ENCODE peak calls at places on chromosomes 7 and 10, in six cellular contexts. K is spleen, I is lower lobe of right lung, W is cardiac muscle cell, F is heart right ventricle, A is brain microvascular endothelial cell. B is an unnamed sample.

GRCh38 chr7:27602766-27603165 is 59.9 kb downstream of the HIBADH start:
- DNase-seq in K (no peak), I (no peak), W (no peak), F (no peak), A (no peak), B (no peak)

GRCh38 chr10:79185796-79186374 is 117.1 kb downstream of the ZMIZ1 start:
- DNase-seq in K (no peak), I (no peak), W (no peak), F (no peak), A (no peak), B (no peak)

GRCh38 chr7:78368781-78369180 is 570.2 kb downstream of the PHTF2 start:
- DNase-seq in K (no peak), I (no peak), W (no peak), F (no peak), A (no peak), B (no peak)

GRCh38 chr7:54858008-54858692 is 99.1 kb upstream of the SEC61G start:
- DNase-seq in K (no peak), I (no peak), W (no peak), F (no peak), A (no peak), B (no peak)

GRCh38 chr10:17023386-17024298 is 106.0 kb downstream of the CUBN start:
- DNase-seq in K (no peak), I (no peak), W (peak), F (peak), A (peak), B (no peak)

GRCh38 chr7:101846006-101846405 is 28.6 kb downstream of the CUX1 start:
- DNase-seq in K (no peak), I (no peak), W (no peak), F (no peak), A (no peak), B (no peak)

GRCh38 chr7:95609277-95609971 is 13.1 kb upstream of the PDK4 start:
- DNase-seq in K (no peak), I (no peak), W (no peak), F (peak), A (peak), B (no peak)

GRCh38 chr7:2199956-2200583 is 32.7 kb downstream of the MAD1L1 start:
- DNase-seq in K (peak), I (no peak), W (no peak), F (no peak), A (no peak), B (no peak)

GRCh38 chr7:26363465-26363864 is 71.8 kb downstream of the SNX10 start:
- DNase-seq in K (no peak), I (no peak), W (no peak), F (no peak), A (no peak), B (no peak)

GRCh38 chr7:37448637-37449331 is at the start of gene ELMO1:
- DNase-seq in K (peak), I (peak), W (peak), F (peak), A (peak), B (peak)

GRCh38 chr10:113026679-113027078 is 76.6 kb downstream of the TCF7L2 start:
- DNase-seq in K (no peak), I (no peak), W (no peak), F (no peak), A (no peak), B (no peak)

GRCh38 chr7:84490661-84491060 is 296.1 kb upstream of the SEMA3A start:
- DNase-seq in K (no peak), I (no peak), W (no peak), F (no peak), A (peak), B (no peak)
- TF ChIP-seq CTCF in K (no peak), I (no peak), W (no peak), F (no peak), A (peak), B (peak)

GRCh38 chr7:12731775-12732174 is 44.3 kb downstream of the ARL4A start:
- DNase-seq in K (no peak), I (no peak), W (no peak), F (no peak), A (no peak), B (no peak)

GRCh38 chr7:12730523-12730922 is 43.1 kb downstream of the ARL4A start:
- DNase-seq in K (no peak), I (no peak), W (no peak), F (no peak), A (no peak), B (no peak)

GRCh38 chr7:12729112-12729511 is 41.7 kb downstream of the ARL4A start:
- DNase-seq in K (no peak), I (peak), W (peak), F (peak), A (peak), B (no peak)

GRCh38 chr7:12732428-12732827 is 45.0 kb downstream of the ARL4A start:
- DNase-seq in K (no peak), I (no peak), W (no peak), F (no peak), A (no peak), B (no peak)

GRCh38 chr7:12731214-12731656 is 43.8 kb downstream of the ARL4A start:
- DNase-seq in K (no peak), I (no peak), W (no peak), F (no peak), A (no peak), B (no peak)
- TF ChIP-seq CTCF in K (no peak), I (peak), W (peak), F (peak), A (peak), B (no peak)

DNA sequence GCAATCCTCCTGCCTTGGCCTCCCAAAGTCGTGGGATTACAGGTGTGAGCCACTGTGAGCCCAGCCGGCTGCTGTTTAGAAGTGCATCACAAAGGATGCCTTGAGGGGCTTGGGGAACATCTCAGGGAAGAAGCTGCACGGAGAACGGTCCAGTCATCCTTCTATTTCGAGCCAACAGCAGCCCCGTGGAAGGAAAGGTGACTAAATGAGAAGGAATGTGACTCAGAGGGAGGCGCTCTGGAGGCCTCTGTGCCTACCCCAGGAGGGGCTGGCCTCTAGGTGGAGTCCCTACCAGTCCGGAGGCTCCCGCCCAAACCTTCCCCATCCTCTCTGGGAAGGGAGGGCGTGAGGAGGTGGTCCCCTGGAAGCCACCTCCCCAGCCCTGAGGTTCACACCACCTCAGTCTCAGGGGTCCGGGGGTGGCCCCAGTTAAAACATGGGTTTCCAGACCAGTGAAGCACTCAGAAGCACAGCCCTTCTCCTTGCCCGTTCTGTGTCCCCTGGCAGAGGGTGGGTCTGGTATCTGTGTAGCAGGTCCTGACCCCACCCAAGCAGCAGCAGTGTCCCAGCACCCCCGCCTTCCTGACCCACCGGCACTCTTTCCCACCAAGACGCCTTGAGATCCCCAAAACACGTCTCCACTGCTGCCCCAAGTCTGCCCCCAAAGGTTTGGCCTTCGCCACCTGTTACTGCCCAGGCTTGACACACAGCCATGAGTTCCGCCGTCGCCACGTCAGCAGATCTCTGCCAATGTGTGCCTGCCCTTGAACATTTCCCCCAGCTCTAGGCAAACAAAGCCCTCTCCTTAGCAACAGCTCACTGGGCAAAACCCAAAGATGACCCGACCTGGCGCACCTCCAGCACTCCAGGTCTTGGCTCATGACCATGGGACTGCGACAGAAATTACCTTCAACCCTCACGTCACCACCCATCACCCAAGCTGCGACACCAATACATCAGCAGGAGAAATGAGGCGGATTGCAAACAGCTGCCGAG is 75.9 kb downstream of the CTBP2 start:
- DNase-seq in K (peak), I (no peak), W (no peak), F (peak), A (peak), B (no peak)
- TF ChIP-seq CTCF in K (no peak), I (no peak), W (peak), F (peak), A (peak), B (no peak)

GRCh38 chr10:7218974-7219373 is 191.9 kb downstream of the SFMBT2 start:
- DNase-seq in K (no peak), I (no peak), W (peak), F (no peak), A (no peak), B (no peak)
- TF ChIP-seq CTCF in K (no peak), I (no peak), W (no peak), F (peak), A (no peak), B (no peak)

GRCh38 chr7:151172273-151173141 is 5.0 kb upstream of the GBX1 start:
- DNase-seq in K (peak), I (peak), W (peak), F (peak), A (peak), B (peak)

GRCh38 chr7:151166629-151167196 is 781 bp downstream of the GBX1 start:
- DNase-seq in K (no peak), I (no peak), W (no peak), F (no peak), A (no peak), B (no peak)

GRCh38 chr7:151168787-151169162 is 1.3 kb upstream of the GBX1 start:
- DNase-seq in K (no peak), I (no peak), W (no peak), F (no peak), A (no peak), B (no peak)

GRCh38 chr7:151168022-151168786 is 710 bp upstream of the GBX1 start:
- DNase-seq in K (no peak), I (peak), W (peak), F (no peak), A (no peak), B (peak)

GRCh38 chr7:151167197-151167911 is at the start of gene GBX1:
- DNase-seq in K (no peak), I (peak), W (peak), F (no peak), A (no peak), B (peak)
- TF ChIP-seq CTCF in K (no peak), I (peak), W (no peak), F (no peak), A (no peak), B (peak)

DNA sequence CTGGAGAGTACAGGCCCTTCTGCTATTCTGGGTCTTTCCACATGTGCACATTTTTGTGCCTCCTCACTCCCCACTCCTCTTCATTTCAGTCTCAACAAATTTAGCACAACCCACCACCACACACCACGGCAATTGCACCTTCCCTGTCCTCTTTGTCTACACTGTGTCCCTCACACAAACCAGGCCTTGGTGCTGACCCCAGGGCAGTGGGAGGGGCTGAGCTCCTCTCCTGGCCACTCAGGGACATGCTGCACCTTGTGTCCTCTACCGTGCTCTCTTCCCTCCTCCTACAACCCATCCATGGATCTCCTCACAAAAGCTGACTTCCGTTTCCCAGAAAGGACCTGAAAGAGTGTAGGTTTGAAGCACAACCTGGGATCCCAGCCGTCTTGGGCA is 90.9 kb upstream of the IKZF1 start:
- DNase-seq in K (no peak), I (no peak), W (no peak), F (no peak), A (no peak), B (no peak)
- TF ChIP-seq CTCF in K (no peak), I (no peak), W (no peak), F (no peak), A (no peak), B (no peak)

GRCh38 chr7:121334875-121335648 is 6.3 kb downstream of the WNT16 start:
- DNase-seq in K (no peak), I (no peak), W (no peak), F (no peak), A (no peak), B (no peak)

GRCh38 chr7:121339082-121339481 is 10.3 kb downstream of the WNT16 start:
- DNase-seq in K (no peak), I (no peak), W (no peak), F (no peak), A (no peak), B (no peak)

GRCh38 chr7:121336579-121336978 is 7.8 kb downstream of the WNT16 start:
- DNase-seq in K (no peak), I (no peak), W (no peak), F (no peak), A (no peak), B (no peak)

GRCh38 chr7:121334376-121334775 is 5.6 kb downstream of the WNT16 start:
- DNase-seq in K (no peak), I (no peak), W (no peak), F (no peak), A (no peak), B (no peak)

GRCh38 chr7:121337398-121337797 is 8.6 kb downstream of the WNT16 start:
- DNase-seq in K (no peak), I (no peak), W (no peak), F (no peak), A (no peak), B (no peak)
- TF ChIP-seq CTCF in K (no peak), I (no peak), W (peak), F (no peak), A (peak), B (no peak)

GRCh38 chr10:97599272-97599619 is 9.7 kb downstream of the C10orf62 start:
- DNase-seq in K (no peak), I (no peak), W (no peak), F (no peak), A (no peak), B (no peak)

GRCh38 chr10:97597778-97598177 is 8.3 kb downstream of the C10orf62 start:
- DNase-seq in K (no peak), I (no peak), W (no peak), F (no peak), A (no peak), B (no peak)

GRCh38 chr10:97593423-97593822 is 3.9 kb downstream of the C10orf62 start:
- DNase-seq in K (no peak), I (no peak), W (no peak), F (no peak), A (peak), B (no peak)

GRCh38 chr10:97598407-97599271 is 9.1 kb downstream of the C10orf62 start:
- DNase-seq in K (no peak), I (no peak), W (no peak), F (no peak), A (no peak), B (no peak)

DNA sequence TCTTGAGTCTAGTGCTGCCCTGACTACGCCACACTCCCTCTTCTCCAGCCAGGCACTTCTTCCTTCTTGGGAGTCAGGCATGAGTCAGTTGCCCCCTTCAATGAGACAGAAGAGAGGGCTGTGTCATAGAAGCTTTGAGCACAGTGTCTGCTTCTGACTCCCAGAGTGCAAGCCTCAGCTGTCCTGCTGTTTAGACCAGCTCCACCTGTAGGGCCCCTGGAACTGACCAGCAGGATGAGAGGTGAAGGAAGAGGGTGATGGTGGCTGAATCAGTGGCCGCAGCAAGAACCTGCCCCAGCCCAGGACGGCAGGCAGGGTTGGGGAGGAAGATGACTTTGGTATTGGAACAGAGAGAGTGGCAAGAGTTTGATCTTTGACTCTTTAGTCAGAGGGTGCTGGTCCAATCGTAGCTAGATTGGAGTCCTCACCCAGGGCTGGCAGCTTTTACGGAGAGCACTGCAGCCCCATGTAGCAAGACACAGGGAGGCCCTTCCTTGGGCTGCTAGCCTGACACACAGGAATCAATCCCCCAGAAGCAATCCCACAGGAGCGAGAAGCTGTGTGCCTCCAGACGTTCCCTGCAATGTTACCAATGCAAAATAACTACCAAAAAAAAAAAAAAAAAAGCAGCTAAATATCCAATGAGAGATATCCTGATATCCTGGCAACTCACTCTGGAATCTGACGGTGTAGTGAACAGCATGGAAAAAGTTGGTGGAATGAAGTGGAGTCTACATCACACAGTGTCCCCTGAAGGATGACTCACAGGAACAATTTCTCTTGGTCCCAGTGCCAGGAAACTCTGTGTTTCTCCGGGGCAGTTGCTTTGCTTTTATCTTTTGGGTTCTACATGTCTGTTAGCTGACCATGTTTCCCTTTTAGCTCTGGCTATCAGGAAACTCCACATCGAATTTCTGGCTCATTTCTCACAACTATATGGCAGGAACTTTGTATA is 6.9 kb downstream of the C10orf62 start:
- DNase-seq in K (no peak), I (no peak), W (no peak), F (peak), A (peak), B (no peak)
- TF ChIP-seq CTCF in K (no peak), I (no peak), W (no peak), F (no peak), A (peak), B (no peak)

GRCh38 chr10:103847909-103848468 is 7.4 kb downstream of the SH3PXD2A start:
- DNase-seq in K (no peak), I (no peak), W (no peak), F (no peak), A (no peak), B (no peak)
- TF ChIP-seq CTCF in K (no peak), I (no peak), W (peak), F (no peak), A (peak), B (peak)

GRCh38 chr7:108375668-108376067 is 80.6 kb downstream of the NRCAM start:
- DNase-seq in K (no peak), I (no peak), W (no peak), F (no peak), A (no peak), B (no peak)
- TF ChIP-seq CTCF in K (no peak), I (no peak), W (no peak), F (no peak), A (no peak), B (no peak)